ENCODE peak calls at places on chromosomes 2 and 18, in seven cellular contexts. T, S, U, X, G, Q and F are unnamed samples.

GRCh38 chr2:180520206-180520605 is 460.2 kb upstream of the UBE2E3 start:
- DNase-seq in U (no peak), Q (no peak), G (no peak), S (no peak), T (no peak), X (no peak), F (no peak)

GRCh38 chr2:117771969-117772630 is 42.4 kb upstream of the DDX18 start:
- DNase-seq in G (no peak), Q (no peak), U (peak; percentile 31), S (no peak), X (no peak), T (no peak), F (no peak)

GRCh38 chr2:102891261-102891660 is 129.4 kb downstream of the TMEM182 start:
- DNase-seq in G (no peak), S (no peak), U (no peak), Q (no peak), X (no peak), T (no peak), F (no peak)

GRCh38 chr2:174633621-174633927 is 36.0 kb upstream of the WIPF1 start:
- DNase-seq in S (no peak), T (no peak), X (no peak), U (no peak), Q (no peak), G (no peak), F (peak; percentile 74)

GRCh38 chr18:42069036-42069435 is 114.0 kb downstream of the PIK3C3 start:
- DNase-seq in U (no peak), S (no peak), T (no peak), X (no peak), Q (no peak), G (no peak), F (no peak)

GRCh38 chr18:7096838-7097237 is 20.8 kb downstream of the LAMA1 start:
- DNase-seq in X (no peak), G (no peak), S (no peak), U (no peak), T (no peak), Q (no peak), F (no peak)

GRCh38 chr2:9800639-9800974 is 42.7 kb upstream of the TAF1B start:
- DNase-seq in G (no peak), T (no peak), S (no peak), U (no peak), X (no peak), Q (no peak), F (no peak)

GRCh38 chr2:56801214-56801613 is 617.4 kb downstream of the CCDC85A start:
- DNase-seq in T (no peak), Q (no peak), X (no peak), U (no peak), S (no peak), G (no peak), F (no peak)

GRCh38 chr2:9106338-9107167 is 100.1 kb upstream of the ASAP2 start:
- DNase-seq in X (no peak), G (no peak), S (no peak), T (no peak), Q (no peak), U (no peak), F (no peak)

GRCh38 chr2:95274291-95275150 is at the start of gene PROM2:
- DNase-seq in Q (no peak), X (no peak), G (no peak), S (peak; percentile 92), U (no peak), T (peak; percentile 92), F (peak; percentile 53)
- TF ChIP-seq POLR2A in Q (no peak), X (no peak), G (no peak), S (no peak), U (no peak), T (no peak), F (no peak)

GRCh38 chr2:43179947-43180346 is 46.5 kb downstream of the ZFP36L2 start:
- DNase-seq in S (no peak), Q (no peak), G (no peak), T (no peak), U (no peak), X (peak; percentile 68), F (no peak)

GRCh38 chr2:43178602-43179542 is 47.5 kb downstream of the ZFP36L2 start:
- DNase-seq in U (peak; percentile 90), S (peak; percentile 81), X (peak; percentile 63), Q (no peak), T (peak; percentile 70), G (peak; percentile 81), F (peak; percentile 94)

GRCh38 chr2:43180901-43181300 is 45.5 kb downstream of the ZFP36L2 start:
- DNase-seq in T (no peak), X (no peak), U (no peak), Q (no peak), S (no peak), G (no peak), F (no peak)

GRCh38 chr2:43176449-43176848 is 50.0 kb downstream of the ZFP36L2 start:
- DNase-seq in G (no peak), X (no peak), S (no peak), U (no peak), Q (no peak), T (no peak), F (no peak)

DNA sequence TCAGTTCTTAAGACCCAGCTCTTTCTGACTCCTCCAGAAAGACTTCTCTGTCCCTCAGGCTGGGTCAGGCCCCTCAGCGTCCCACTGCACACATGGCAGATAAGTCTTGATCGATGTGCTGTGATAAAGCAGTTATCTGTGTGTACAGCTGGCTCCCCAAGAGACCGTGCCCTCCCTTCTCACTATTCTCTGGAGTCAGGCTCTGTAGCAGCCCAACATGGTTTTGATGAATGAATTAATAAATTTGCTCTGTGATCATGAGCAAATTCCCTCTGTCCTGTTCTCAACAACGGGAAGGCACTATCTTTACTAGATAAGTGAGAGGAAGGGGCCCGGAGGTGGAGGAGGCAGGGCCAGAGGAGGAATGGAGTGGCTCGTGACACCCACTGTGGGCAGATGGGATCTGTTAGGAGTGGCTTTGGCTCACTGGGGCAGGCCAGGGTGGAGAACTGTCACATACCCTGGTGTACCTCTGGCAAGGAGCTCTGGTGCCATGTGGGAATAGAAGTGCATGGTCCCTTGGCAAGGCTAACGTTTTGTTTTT is 48.3 kb downstream of the ZFP36L2 start:
- DNase-seq in G (peak; percentile 72), S (no peak), X (no peak), Q (no peak), U (no peak), T (no peak), F (no peak)
- H3K4me1 ChIP-seq in G (peaks cover 59% of the 10 kb centered on the region), S (peaks cover 29% of the 10 kb centered on the region), X (peaks cover 25% of the 10 kb centered on the region), Q (peaks cover 46% of the 10 kb centered on the region), U (peaks cover 80% of the 10 kb centered on the region), T (peaks cover 4% of the 10 kb centered on the region), F (peaks cover 19% of the 10 kb centered on the region)

GRCh38 chr2:100658017-100658416 is 95.2 kb downstream of the PDCL3 start:
- DNase-seq in S (no peak), U (no peak), T (no peak), Q (no peak), G (no peak), X (no peak), F (no peak)

GRCh38 chr2:100664756-100665101 is 101.9 kb downstream of the PDCL3 start:
- DNase-seq in S (no peak), T (no peak), X (no peak), Q (no peak), U (no peak), G (no peak), F (no peak)

GRCh38 chr2:100664021-100664755 is 101.4 kb downstream of the PDCL3 start:
- DNase-seq in Q (no peak), X (no peak), T (no peak), S (no peak), U (no peak), G (no peak), F (no peak)

GRCh38 chr2:100662866-100663265 is 100.1 kb downstream of the PDCL3 start:
- DNase-seq in G (no peak), X (no peak), Q (no peak), S (no peak), U (no peak), T (no peak), F (no peak)

DNA sequence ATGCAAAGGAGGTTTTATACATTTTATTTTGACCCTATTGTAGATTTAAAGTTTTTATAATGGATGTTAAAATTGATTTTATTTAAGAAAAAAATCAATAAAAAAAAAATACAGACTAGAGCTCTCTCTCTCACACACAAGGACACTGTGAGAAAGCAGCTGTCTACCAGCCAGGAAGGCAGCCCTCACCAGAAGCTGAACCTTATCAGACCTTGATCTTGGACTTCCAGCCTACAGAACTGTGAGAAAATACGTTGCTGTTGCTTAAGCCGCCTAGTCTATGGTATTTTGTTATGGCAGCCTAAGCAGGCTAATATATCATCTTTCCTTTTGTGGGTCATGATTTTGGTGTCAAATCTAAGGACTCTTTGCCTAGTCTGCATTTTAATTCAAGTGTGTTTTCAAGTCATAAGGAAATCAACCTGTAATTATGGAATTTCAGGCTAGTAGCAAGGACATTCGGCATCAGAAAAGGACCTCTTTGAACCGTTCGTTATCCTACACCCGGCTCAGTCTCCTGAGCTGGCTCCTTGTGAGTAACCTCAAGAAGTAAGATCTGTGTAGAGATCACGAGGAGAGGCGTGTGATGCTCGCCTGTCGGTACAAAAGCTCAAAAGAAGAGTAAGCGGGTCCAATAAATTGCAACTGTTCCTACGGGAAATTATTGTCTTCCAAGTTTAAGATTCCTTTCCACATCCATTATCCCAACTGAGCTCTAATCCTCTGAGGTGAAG is 98.2 kb downstream of the PDCL3 start:
- DNase-seq in G (no peak), T (no peak), S (no peak), U (no peak), Q (no peak), X (no peak), F (no peak)
- TF ChIP-seq POLR2AphosphoS5 in G (no peak), T (no peak), S (no peak), U (no peak), Q (no peak), X (no peak), F (no peak)

DNA sequence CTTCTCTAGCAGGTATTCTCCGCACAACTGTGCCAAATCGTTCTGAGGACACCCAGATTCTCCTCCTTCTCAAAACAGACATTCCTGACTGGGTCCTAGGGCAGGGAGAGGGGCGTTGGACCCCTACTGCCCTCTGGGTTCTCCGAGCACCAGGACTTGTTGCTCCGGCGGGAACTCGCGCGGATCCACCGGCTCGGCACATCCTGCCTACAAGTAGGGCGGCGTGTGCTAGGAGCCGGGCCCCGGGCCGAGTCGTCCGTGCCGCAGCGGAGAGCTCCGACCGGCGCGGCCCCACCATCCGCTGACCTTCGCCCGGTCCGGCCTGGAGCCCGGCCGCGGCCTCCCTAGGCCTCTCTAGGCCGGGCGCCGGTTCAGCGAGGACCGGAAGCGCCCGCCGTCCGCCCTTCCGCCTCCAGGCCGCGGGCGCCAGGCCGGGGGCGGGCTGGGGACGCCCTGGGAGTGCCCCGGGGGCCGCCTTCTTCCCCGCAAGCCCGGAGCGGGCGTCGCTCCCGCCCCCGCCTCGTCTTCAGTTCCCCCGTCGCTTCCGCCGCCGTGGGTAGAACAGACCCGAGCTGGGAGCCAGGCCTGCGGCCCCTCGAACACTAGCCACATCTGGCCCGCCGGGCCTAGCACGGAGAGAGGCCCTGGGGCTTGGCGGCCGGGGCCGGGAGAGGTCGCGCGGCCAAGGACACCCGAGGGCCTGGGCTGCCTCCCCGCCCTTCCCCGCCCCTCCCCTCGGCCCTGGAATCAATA is 7.6 kb upstream of the ONECUT2 start:
- DNase-seq in U (no peak), G (no peak), Q (peak; percentile 78), X (no peak), S (no peak), T (no peak), F (no peak)
- TF ChIP-seq POLR2A in U (no peak), G (no peak), Q (no peak), X (no peak), S (no peak), T (no peak), F (no peak)

DNA sequence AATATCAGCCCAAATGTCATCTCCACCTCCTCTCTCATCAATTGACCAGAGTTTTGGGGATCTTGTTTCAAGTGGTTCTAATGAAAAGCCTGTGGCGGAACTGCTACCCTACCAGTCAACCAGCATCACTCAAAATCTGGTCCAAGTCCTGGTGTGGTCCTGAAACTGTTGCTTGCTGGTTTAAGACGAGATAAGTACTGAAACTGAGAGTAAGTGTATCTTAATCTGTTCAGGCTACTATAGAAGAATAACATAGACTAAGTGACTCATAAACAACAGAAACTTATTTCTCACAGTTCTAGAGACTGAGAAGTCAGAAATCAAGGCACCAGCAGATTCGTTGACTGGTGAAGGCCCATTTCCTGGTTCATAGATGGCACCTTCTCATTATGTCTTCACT is 884 bp upstream of the GALNT5 start:
- DNase-seq in U (no peak), G (no peak), T (no peak), Q (no peak), S (no peak), X (no peak), F (no peak)
- H3K4me1 ChIP-seq in U (peaks cover 5% of the 10 kb centered on the region), G (peaks cover 3% of the 10 kb centered on the region), T (no peaks in the 10 kb centered on the region), Q (no peaks in the 10 kb centered on the region), S (peaks cover 26% of the 10 kb centered on the region), X (peaks cover 5% of the 10 kb centered on the region), F (peaks cover 11% of the 10 kb centered on the region)